ENCODE peak calls at places on chromosome 5, in eight cellular contexts. B is adrenal gland; R is CD4-positive, alpha-beta memory T cell; H is CD8-positive, alpha-beta memory T cell; L is tibial nerve; O is RWPE1; M is naive thymus-derived CD4-positive, alpha-beta T cell; X is psoas muscle. I is an unnamed sample.

GRCh38 chr5:5418764-5419163 is 3.7 kb upstream of the ICE1 start:
- DNase-seq in B (no peak), R (no peak), H (no peak), L (no peak), O (no peak), M (no peak), X (no peak), I (no peak)

GRCh38 chr5:113989278-113989912 is 372.5 kb upstream of the KCNN2 start:
- DNase-seq in B (no peak), R (no peak), H (no peak), L (no peak), O (peak; percentile 9), M (no peak), X (no peak), I (no peak)

GRCh38 chr5:149804478-149805450 is 74.7 kb downstream of the PPARGC1B start:
- DNase-seq in B (no peak), R (no peak), H (no peak), L (no peak), O (no peak), M (no peak), X (no peak), I (no peak)

GRCh38 chr5:54909911-54910870 is 75.2 kb downstream of the ESM1 start:
- DNase-seq in B (no peak), R (no peak), H (no peak), L (no peak), O (no peak), M (no peak), X (no peak), I (no peak)

GRCh38 chr5:23742701-23743100 is 235.3 kb downstream of the PRDM9 start:
- DNase-seq in B (no peak), R (no peak), H (no peak), L (no peak), O (peak; percentile 6), M (no peak), X (no peak), I (no peak)

GRCh38 chr5:55603947-55604346 is 69.2 kb upstream of the PLPP1 start:
- DNase-seq in B (no peak), R (no peak), H (no peak), L (no peak), O (no peak), M (no peak), X (no peak), I (no peak)

GRCh38 chr5:9715891-9716335 is 85.8 kb upstream of the TAS2R1 start:
- DNase-seq in B (no peak), R (no peak), H (no peak), L (no peak), O (no peak), M (no peak), X (no peak), I (no peak)

GRCh38 chr5:59757442-59757841 is 136.1 kb downstream of the PDE4D start:
- DNase-seq in B (no peak), R (no peak), H (no peak), L (no peak), O (no peak), M (no peak), X (no peak), I (no peak)

GRCh38 chr5:58334035-58334434 is 125.9 kb downstream of the PLK2 start:
- DNase-seq in B (no peak), R (no peak), H (no peak), L (no peak), O (no peak), M (no peak), X (no peak), I (no peak)

GRCh38 chr5:68080282-68081050 is 135.1 kb upstream of the PIK3R1 start:
- DNase-seq in B (no peak), R (no peak), H (no peak), L (no peak), O (no peak), M (no peak), X (no peak), I (no peak)

GRCh38 chr5:143515829-143516228 is 112.3 kb upstream of the NR3C1 start:
- DNase-seq in B (no peak), R (no peak), H (no peak), L (no peak), O (no peak), M (no peak), X (no peak), I (no peak)

GRCh38 chr5:133830281-133830680 is 138.1 kb downstream of the C5orf15 start:
- DNase-seq in B (no peak), R (no peak), H (no peak), L (no peak), O (no peak), M (no peak), X (no peak), I (no peak)

GRCh38 chr5:119166026-119166425 is 95.1 kb downstream of the DMXL1 start:
- DNase-seq in B (no peak), R (no peak), H (no peak), L (no peak), O (no peak), M (no peak), X (no peak), I (no peak)

GRCh38 chr5:35742006-35742405 is 114.7 kb upstream of the IL7R start:
- DNase-seq in B (no peak), R (no peak), H (no peak), L (no peak), O (no peak), M (no peak), X (no peak), I (no peak)

GRCh38 chr5:157464518-157465171 is 4.6 kb downstream of the NIPAL4 start:
- DNase-seq in B (peak; percentile 43), R (no peak), H (no peak), L (peak; percentile 73), O (peak; percentile 98), M (no peak), X (no peak), I (peak; percentile 71)

GRCh38 chr5:7325975-7326911 is 69.7 kb upstream of the ADCY2 start:
- DNase-seq in B (peak; percentile 31), R (no peak), H (no peak), L (peak; percentile 58), O (no peak), M (no peak), X (no peak), I (peak; percentile 71)

GRCh38 chr5:84450617-84451414 is 66.1 kb upstream of the EDIL3 start:
- DNase-seq in B (no peak), R (no peak), H (no peak), L (no peak), O (peak; percentile 24), M (no peak), X (no peak), I (no peak)

GRCh38 chr5:1468247-1468612 is 23.0 kb upstream of the SLC6A3 start:
- DNase-seq in B (no peak), R (no peak), H (no peak), L (no peak), O (no peak), M (peak; percentile 17), X (peak; percentile 51), I (peak; percentile 1)

GRCh38 chr5:133926960-133927615 is 41.3 kb downstream of the C5orf15 start:
- DNase-seq in B (no peak), R (no peak), H (no peak), L (no peak), O (no peak), M (no peak), X (no peak), I (no peak)

GRCh38 chr5:169290895-169291294 is 10.0 kb downstream of the SLIT3 start:
- DNase-seq in B (no peak), R (no peak), H (no peak), L (no peak), O (no peak), M (no peak), X (no peak), I (no peak)

DNA sequence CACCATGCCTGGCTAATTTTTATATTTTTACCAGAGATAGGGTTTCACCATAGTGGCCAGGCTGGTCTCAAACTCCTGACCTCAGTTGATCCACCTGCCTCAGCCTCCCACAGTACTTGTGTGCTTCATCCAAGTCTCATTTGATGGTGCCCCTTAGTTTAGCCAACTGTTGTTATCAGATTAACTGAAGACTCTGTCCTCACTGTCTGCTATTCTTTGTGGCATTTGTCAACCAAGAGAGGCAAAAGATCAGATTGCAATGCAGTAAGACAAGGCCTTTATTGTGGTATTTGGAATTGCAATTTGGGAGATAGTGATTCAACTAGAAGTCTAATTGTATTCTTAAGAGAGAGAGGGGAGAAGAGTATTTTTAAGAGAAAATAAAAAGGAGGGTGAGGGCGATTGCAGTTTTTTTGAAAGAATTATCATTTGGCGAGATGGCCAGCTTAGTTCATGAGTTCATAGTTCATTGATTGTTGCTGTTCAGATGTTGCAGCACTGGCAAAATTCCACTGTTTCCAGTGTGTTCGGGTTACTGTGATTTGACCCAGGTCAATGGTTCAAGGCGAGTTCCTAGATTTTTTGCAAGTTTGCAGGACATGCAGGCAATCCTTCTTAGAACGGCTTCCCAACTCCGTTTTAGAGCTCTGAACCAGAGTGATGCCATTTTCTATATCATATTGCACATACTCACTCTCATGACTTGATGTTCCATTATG is 1156.9 kb downstream of the CDH9 start:
- DNase-seq in B (no peak), R (no peak), H (no peak), L (no peak), O (no peak), M (no peak), X (no peak), I (no peak)
- H3K27ac ChIP-seq in B (no peak overlapping the region), R (no peak overlapping the region), H (no peak overlapping the region), L (no peak overlapping the region), O (no peak overlapping the region), M (no peak overlapping the region), X (no peak overlapping the region), I (no peak overlapping the region)

GRCh38 chr5:158837908-158838307 is 261.8 kb downstream of the EBF1 start:
- DNase-seq in B (no peak), R (no peak), H (no peak), L (peak; percentile 50), O (no peak), M (no peak), X (peak; percentile 63), I (peak; percentile 60)

GRCh38 chr5:158832736-158833135 is 267.0 kb downstream of the EBF1 start:
- DNase-seq in B (no peak), R (no peak), H (no peak), L (no peak), O (no peak), M (no peak), X (no peak), I (no peak)

GRCh38 chr5:158832096-158832495 is 267.6 kb downstream of the EBF1 start:
- DNase-seq in B (no peak), R (no peak), H (no peak), L (no peak), O (no peak), M (no peak), X (no peak), I (no peak)
- H3K27ac ChIP-seq in B (no peak overlapping the region), R (no peak overlapping the region), H (no peak overlapping the region), L (no peak overlapping the region), O (no peak overlapping the region), M (no peak overlapping the region), X (no peak overlapping the region), I (no peak overlapping the region)

GRCh38 chr5:66513130-66513529 is 83.1 kb upstream of the MAST4 start:
- DNase-seq in B (no peak), R (no peak), H (no peak), L (no peak), O (no peak), M (no peak), X (no peak), I (no peak)
- H3K27ac ChIP-seq in B (no peak overlapping the region), R (no peak overlapping the region), H (no peak overlapping the region), L (no peak overlapping the region), O (no peak overlapping the region), M (no peak overlapping the region), X (no peak overlapping the region), I (no peak overlapping the region)

DNA sequence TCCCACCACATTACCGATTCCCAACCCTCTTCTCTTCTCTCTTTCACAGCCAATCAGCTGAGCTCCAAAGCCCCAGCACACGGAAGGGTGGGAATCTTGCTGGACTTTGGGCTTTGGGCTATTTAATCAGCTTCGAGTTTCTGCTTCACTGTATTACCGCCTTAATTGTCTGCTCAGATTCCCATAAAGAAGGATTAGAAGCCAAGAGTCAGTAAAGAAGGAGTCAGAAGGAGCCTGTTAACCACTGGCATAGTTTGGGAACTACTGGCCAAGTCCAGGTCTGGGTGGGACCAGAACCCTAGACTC is 4.4 kb downstream of the SPRY4 start:
- DNase-seq in B (no peak), R (no peak), H (no peak), L (no peak), O (no peak), M (no peak), X (no peak), I (no peak)
- H3K27ac ChIP-seq in B (peak overlapping the region; percentile 63), R (no peak overlapping the region), H (no peak overlapping the region), L (peak overlapping the region; percentile 35), O (peak overlapping the region; percentile 59), M (no peak overlapping the region), X (peak overlapping the region; percentile 46), I (peak overlapping the region; percentile 95)